ENCODE peak calls at places on chromosomes 11 and 22, in ten cellular contexts. One of them, this sample, is unnamed.

GRCh38 chr11:8707541-8708270 is 25.1 kb downstream of the RPL27A start:
- DNase-seq in spleen: no peak
- DNase-seq in HAP-1: no peak
- DNase-seq in MM.1S: no peak
- DNase-seq in fibroblast of the aortic adventitia: no peak
- DNase-seq in CD8-positive, alpha-beta memory T cell: no peak
- DNase-seq in tibial artery: peak
- DNase-seq in RWPE2: no peak
- DNase-seq in effector memory CD4-positive, alpha-beta T cell: no peak
- DNase-seq in cardiac fibroblast: no peak
- DNase-seq in this sample: no peak

GRCh38 chr11:3936517-3936916 is 81.1 kb downstream of the STIM1 start:
- DNase-seq in cardiac fibroblast: no peak
- DNase-seq in CD8-positive, alpha-beta memory T cell: no peak
- DNase-seq in tibial artery: no peak
- DNase-seq in fibroblast of the aortic adventitia: no peak
- DNase-seq in spleen: no peak
- DNase-seq in effector memory CD4-positive, alpha-beta T cell: no peak
- DNase-seq in RWPE2: no peak
- DNase-seq in MM.1S: no peak
- DNase-seq in HAP-1: no peak
- DNase-seq in this sample: no peak

GRCh38 chr22:24216541-24217209 is 28.2 kb downstream of the GGT5 start:
- DNase-seq in MM.1S: no peak
- DNase-seq in tibial artery: no peak
- DNase-seq in spleen: no peak
- DNase-seq in fibroblast of the aortic adventitia: no peak
- DNase-seq in effector memory CD4-positive, alpha-beta T cell: no peak
- DNase-seq in CD8-positive, alpha-beta memory T cell: peak
- DNase-seq in RWPE2: no peak
- DNase-seq in cardiac fibroblast: no peak
- DNase-seq in HAP-1: no peak
- DNase-seq in this sample: no peak

GRCh38 chr11:64888761-64889511 is 10.5 kb upstream of the EHD1 start:
- DNase-seq in tibial artery: no peak
- DNase-seq in HAP-1: no peak
- DNase-seq in effector memory CD4-positive, alpha-beta T cell: no peak
- DNase-seq in MM.1S: no peak
- DNase-seq in RWPE2: no peak
- DNase-seq in cardiac fibroblast: no peak
- DNase-seq in CD8-positive, alpha-beta memory T cell: no peak
- DNase-seq in spleen: no peak
- DNase-seq in fibroblast of the aortic adventitia: peak
- DNase-seq in this sample: no peak

GRCh38 chr22:24105018-24105360 is 76.3 kb upstream of the SUSD2 start:
- DNase-seq in HAP-1: no peak
- DNase-seq in MM.1S: no peak
- DNase-seq in fibroblast of the aortic adventitia: peak
- DNase-seq in effector memory CD4-positive, alpha-beta T cell: no peak
- DNase-seq in CD8-positive, alpha-beta memory T cell: no peak
- DNase-seq in tibial artery: peak
- DNase-seq in RWPE2: no peak
- DNase-seq in cardiac fibroblast: peak
- DNase-seq in spleen: peak
- DNase-seq in this sample: no peak

GRCh38 chr11:76283190-76283589 is 76.9 kb upstream of the WNT11 start:
- DNase-seq in MM.1S: no peak
- DNase-seq in HAP-1: no peak
- DNase-seq in tibial artery: no peak
- DNase-seq in RWPE2: no peak
- DNase-seq in effector memory CD4-positive, alpha-beta T cell: no peak
- DNase-seq in spleen: no peak
- DNase-seq in CD8-positive, alpha-beta memory T cell: no peak
- DNase-seq in fibroblast of the aortic adventitia: no peak
- DNase-seq in cardiac fibroblast: no peak
- DNase-seq in this sample: no peak

GRCh38 chr22:49349841-49350381 is 477.8 kb downstream of the BRD1 start:
- DNase-seq in effector memory CD4-positive, alpha-beta T cell: no peak
- DNase-seq in CD8-positive, alpha-beta memory T cell: no peak
- DNase-seq in RWPE2: no peak
- DNase-seq in tibial artery: no peak
- DNase-seq in HAP-1: no peak
- DNase-seq in fibroblast of the aortic adventitia: no peak
- DNase-seq in spleen: peak
- DNase-seq in cardiac fibroblast: no peak
- DNase-seq in MM.1S: no peak
- DNase-seq in this sample: peak

GRCh38 chr11:10454902-10455631 is at the start of gene AMPD3:
- DNase-seq in CD8-positive, alpha-beta memory T cell: no peak
- DNase-seq in spleen: peak
- DNase-seq in RWPE2: peak
- DNase-seq in MM.1S: no peak
- DNase-seq in cardiac fibroblast: peak
- DNase-seq in HAP-1: no peak
- DNase-seq in tibial artery: no peak
- DNase-seq in fibroblast of the aortic adventitia: peak
- DNase-seq in effector memory CD4-positive, alpha-beta T cell: no peak
- DNase-seq in this sample: no peak

GRCh38 chr11:313787-314547 is at the start of gene IFITM1:
- DNase-seq in CD8-positive, alpha-beta memory T cell: peak
- DNase-seq in fibroblast of the aortic adventitia: peak
- DNase-seq in spleen: peak
- DNase-seq in MM.1S: peak
- DNase-seq in RWPE2: no peak
- DNase-seq in cardiac fibroblast: peak
- DNase-seq in tibial artery: no peak
- DNase-seq in effector memory CD4-positive, alpha-beta T cell: peak
- DNase-seq in HAP-1: no peak
- DNase-seq in this sample: peak
- H3K4me3 ChIP-seq in CD8-positive, alpha-beta memory T cell: peak
- H3K4me3 ChIP-seq in fibroblast of the aortic adventitia: peak
- H3K4me3 ChIP-seq in spleen: peak
- H3K4me3 ChIP-seq in MM.1S: peak
- H3K4me3 ChIP-seq in RWPE2: peak
- H3K4me3 ChIP-seq in cardiac fibroblast: peak
- H3K4me3 ChIP-seq in tibial artery: peak
- H3K4me3 ChIP-seq in effector memory CD4-positive, alpha-beta T cell: peak
- H3K4me3 ChIP-seq in HAP-1: peak
- H3K4me3 ChIP-seq in this sample: peak

GRCh38 chr11:811446-812245 is 1.9 kb downstream of the RPLP2 start:
- DNase-seq in fibroblast of the aortic adventitia: no peak
- DNase-seq in MM.1S: no peak
- DNase-seq in CD8-positive, alpha-beta memory T cell: no peak
- DNase-seq in tibial artery: no peak
- DNase-seq in HAP-1: peak
- DNase-seq in spleen: no peak
- DNase-seq in cardiac fibroblast: peak
- DNase-seq in RWPE2: no peak
- DNase-seq in effector memory CD4-positive, alpha-beta T cell: no peak
- DNase-seq in this sample: no peak

GRCh38 chr11:812390-812789 is 2.6 kb downstream of the RPLP2 start:
- DNase-seq in effector memory CD4-positive, alpha-beta T cell: no peak
- DNase-seq in HAP-1: no peak
- DNase-seq in tibial artery: no peak
- DNase-seq in MM.1S: no peak
- DNase-seq in CD8-positive, alpha-beta memory T cell: no peak
- DNase-seq in fibroblast of the aortic adventitia: no peak
- DNase-seq in cardiac fibroblast: no peak
- DNase-seq in spleen: no peak
- DNase-seq in RWPE2: no peak
- DNase-seq in this sample: no peak

GRCh38 chr11:808427-809286 is 1.1 kb upstream of the RPLP2 start:
- DNase-seq in spleen: peak
- DNase-seq in RWPE2: no peak
- DNase-seq in CD8-positive, alpha-beta memory T cell: no peak
- DNase-seq in MM.1S: peak
- DNase-seq in cardiac fibroblast: no peak
- DNase-seq in HAP-1: no peak
- DNase-seq in fibroblast of the aortic adventitia: no peak
- DNase-seq in effector memory CD4-positive, alpha-beta T cell: no peak
- DNase-seq in tibial artery: no peak
- DNase-seq in this sample: no peak

GRCh38 chr11:810040-810567 is 337 bp downstream of the RPLP2 start:
- DNase-seq in RWPE2: no peak
- DNase-seq in fibroblast of the aortic adventitia: no peak
- DNase-seq in HAP-1: no peak
- DNase-seq in cardiac fibroblast: no peak
- DNase-seq in CD8-positive, alpha-beta memory T cell: no peak
- DNase-seq in spleen: no peak
- DNase-seq in tibial artery: no peak
- DNase-seq in MM.1S: no peak
- DNase-seq in effector memory CD4-positive, alpha-beta T cell: no peak
- DNase-seq in this sample: no peak

DNA sequence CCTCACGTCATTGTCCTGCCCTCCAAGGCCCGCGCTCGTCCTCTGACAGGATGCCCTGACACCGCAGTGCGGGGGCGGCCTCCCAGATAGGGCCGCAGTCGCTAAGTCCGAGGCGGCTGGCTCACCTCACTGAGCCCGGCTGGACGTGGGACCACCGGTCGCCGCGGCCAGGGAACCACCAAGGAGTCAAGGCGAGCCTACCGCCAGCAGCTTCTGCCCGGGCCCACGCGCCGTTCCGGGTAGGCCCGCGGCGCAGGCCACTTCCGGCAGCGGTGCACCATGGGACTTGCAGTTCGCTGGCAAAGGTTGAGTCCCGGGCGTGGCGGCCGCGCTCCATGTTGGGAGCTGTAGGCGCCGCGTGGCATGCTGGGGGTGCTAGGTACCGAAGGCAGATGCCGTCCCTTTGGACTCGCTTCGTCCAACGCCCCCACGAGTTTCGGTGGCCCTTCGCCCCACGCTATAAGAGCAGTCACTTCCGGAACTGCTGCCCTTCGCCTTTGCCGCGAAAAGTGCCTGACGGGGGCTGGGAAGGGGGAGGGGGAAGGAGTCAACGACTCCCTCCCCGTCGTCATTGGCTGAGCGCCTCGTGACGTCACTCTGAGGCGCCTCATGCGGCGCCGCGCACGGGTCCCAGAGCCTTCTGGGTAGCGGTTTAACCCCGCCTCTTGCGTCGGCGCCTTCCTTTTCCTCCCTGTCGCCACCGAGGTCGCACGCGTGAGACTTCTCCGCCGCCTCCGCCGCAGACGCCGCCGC is at the start of gene RPLP2:
- DNase-seq in spleen: peak
- DNase-seq in MM.1S: peak
- DNase-seq in effector memory CD4-positive, alpha-beta T cell: peak
- DNase-seq in HAP-1: peak
- DNase-seq in RWPE2: peak
- DNase-seq in fibroblast of the aortic adventitia: peak
- DNase-seq in cardiac fibroblast: peak
- DNase-seq in CD8-positive, alpha-beta memory T cell: peak
- DNase-seq in tibial artery: peak
- DNase-seq in this sample: peak
- H3K4me3 ChIP-seq in spleen: peak
- H3K4me3 ChIP-seq in MM.1S: peak
- H3K4me3 ChIP-seq in effector memory CD4-positive, alpha-beta T cell: peak
- H3K4me3 ChIP-seq in HAP-1: peak
- H3K4me3 ChIP-seq in RWPE2: peak
- H3K4me3 ChIP-seq in fibroblast of the aortic adventitia: peak
- H3K4me3 ChIP-seq in cardiac fibroblast: peak
- H3K4me3 ChIP-seq in CD8-positive, alpha-beta memory T cell: peak
- H3K4me3 ChIP-seq in tibial artery: peak
- H3K4me3 ChIP-seq in this sample: peak

GRCh38 chr11:59142530-59143507 is at the start of gene FAM111A:
- DNase-seq in MM.1S: peak
- DNase-seq in effector memory CD4-positive, alpha-beta T cell: peak
- DNase-seq in CD8-positive, alpha-beta memory T cell: peak
- DNase-seq in fibroblast of the aortic adventitia: peak
- DNase-seq in cardiac fibroblast: peak
- DNase-seq in HAP-1: peak
- DNase-seq in RWPE2: peak
- DNase-seq in tibial artery: peak
- DNase-seq in spleen: peak
- DNase-seq in this sample: peak

GRCh38 chr11:59145534-59145933 is 2.9 kb downstream of the FAM111A start:
- DNase-seq in effector memory CD4-positive, alpha-beta T cell: no peak
- DNase-seq in MM.1S: no peak
- DNase-seq in tibial artery: no peak
- DNase-seq in cardiac fibroblast: peak
- DNase-seq in spleen: no peak
- DNase-seq in fibroblast of the aortic adventitia: peak
- DNase-seq in RWPE2: no peak
- DNase-seq in HAP-1: no peak
- DNase-seq in CD8-positive, alpha-beta memory T cell: no peak
- DNase-seq in this sample: no peak

GRCh38 chr11:59144579-59145345 is 2.1 kb downstream of the FAM111A start:
- DNase-seq in HAP-1: peak
- DNase-seq in tibial artery: peak
- DNase-seq in spleen: peak
- DNase-seq in MM.1S: peak
- DNase-seq in fibroblast of the aortic adventitia: peak
- DNase-seq in effector memory CD4-positive, alpha-beta T cell: peak
- DNase-seq in RWPE2: peak
- DNase-seq in CD8-positive, alpha-beta memory T cell: peak
- DNase-seq in cardiac fibroblast: peak
- DNase-seq in this sample: peak

GRCh38 chr11:59141673-59142460 is 789 bp upstream of the FAM111A start:
- DNase-seq in HAP-1: no peak
- DNase-seq in fibroblast of the aortic adventitia: peak
- DNase-seq in MM.1S: no peak
- DNase-seq in cardiac fibroblast: no peak
- DNase-seq in CD8-positive, alpha-beta memory T cell: peak
- DNase-seq in tibial artery: no peak
- DNase-seq in effector memory CD4-positive, alpha-beta T cell: no peak
- DNase-seq in RWPE2: no peak
- DNase-seq in spleen: no peak
- DNase-seq in this sample: no peak

GRCh38 chr11:59144096-59144495 is 1.4 kb downstream of the FAM111A start:
- DNase-seq in tibial artery: no peak
- DNase-seq in RWPE2: no peak
- DNase-seq in fibroblast of the aortic adventitia: peak
- DNase-seq in spleen: no peak
- DNase-seq in cardiac fibroblast: no peak
- DNase-seq in CD8-positive, alpha-beta memory T cell: no peak
- DNase-seq in HAP-1: no peak
- DNase-seq in effector memory CD4-positive, alpha-beta T cell: no peak
- DNase-seq in MM.1S: no peak
- DNase-seq in this sample: no peak
- H3K4me3 ChIP-seq in tibial artery: peak
- H3K4me3 ChIP-seq in RWPE2: peak
- H3K4me3 ChIP-seq in fibroblast of the aortic adventitia: peak
- H3K4me3 ChIP-seq in spleen: peak
- H3K4me3 ChIP-seq in cardiac fibroblast: peak
- H3K4me3 ChIP-seq in CD8-positive, alpha-beta memory T cell: peak
- H3K4me3 ChIP-seq in HAP-1: no peak
- H3K4me3 ChIP-seq in effector memory CD4-positive, alpha-beta T cell: peak
- H3K4me3 ChIP-seq in MM.1S: peak
- H3K4me3 ChIP-seq in this sample: peak

DNA sequence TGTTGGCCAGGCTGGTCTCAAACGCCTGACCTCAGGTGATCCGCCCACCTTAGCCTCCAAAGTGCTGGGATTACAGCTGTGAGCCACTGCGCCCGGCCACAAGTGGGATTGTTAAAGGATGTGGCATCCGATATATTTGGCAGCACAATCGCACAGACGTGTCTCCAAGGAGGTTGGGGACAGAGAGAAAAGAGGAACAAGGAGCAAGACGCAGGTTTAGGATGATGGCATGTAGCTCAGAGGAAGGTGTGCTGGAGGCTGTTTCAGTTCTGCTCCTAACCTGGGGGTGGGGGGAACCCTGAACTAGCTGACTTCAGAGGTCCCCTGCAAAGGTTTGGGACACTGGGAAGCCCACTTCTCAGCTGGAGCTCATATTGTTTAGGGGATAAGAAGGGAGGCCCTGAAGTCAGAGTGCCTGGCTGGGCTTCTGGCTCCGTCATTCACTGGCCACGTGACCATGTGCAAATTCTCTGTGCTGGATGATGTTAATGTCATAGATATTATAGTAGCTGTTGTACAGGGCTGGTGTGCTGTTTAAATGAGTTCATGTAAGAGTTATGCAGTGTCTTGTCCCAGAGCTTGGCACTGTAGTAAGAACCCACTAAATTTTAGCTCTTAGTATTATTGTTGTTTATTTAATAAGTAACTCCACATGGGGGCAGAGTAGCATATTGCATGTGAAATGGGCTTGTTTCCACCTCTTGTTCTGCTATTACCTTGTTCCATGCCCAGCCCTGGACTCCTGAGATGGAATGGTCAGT is 129.7 kb downstream of the ST3GAL4 start:
- DNase-seq in cardiac fibroblast: peak
- DNase-seq in MM.1S: no peak
- DNase-seq in fibroblast of the aortic adventitia: peak
- DNase-seq in effector memory CD4-positive, alpha-beta T cell: no peak
- DNase-seq in spleen: peak
- DNase-seq in CD8-positive, alpha-beta memory T cell: no peak
- DNase-seq in RWPE2: no peak
- DNase-seq in tibial artery: no peak
- DNase-seq in HAP-1: no peak
- DNase-seq in this sample: peak
- H3K4me3 ChIP-seq in cardiac fibroblast: no peak
- H3K4me3 ChIP-seq in MM.1S: no peak
- H3K4me3 ChIP-seq in fibroblast of the aortic adventitia: no peak
- H3K4me3 ChIP-seq in effector memory CD4-positive, alpha-beta T cell: no peak
- H3K4me3 ChIP-seq in spleen: no peak
- H3K4me3 ChIP-seq in CD8-positive, alpha-beta memory T cell: no peak
- H3K4me3 ChIP-seq in RWPE2: no peak
- H3K4me3 ChIP-seq in tibial artery: no peak
- H3K4me3 ChIP-seq in HAP-1: no peak
- H3K4me3 ChIP-seq in this sample: no peak